ENCODE peak calls at places on chromosomes 6 and 20, in seven cellular contexts. K is HepG2, N is sigmoid colon, O is tibial nerve, D is transverse colon, U is stomach, G is A549. S is an unnamed sample.
A peak's percentile ranks its signal among the peaks of the same experiment; 100 is the strongest.

GRCh38 chr20:23782366-23782983 is 31.7 kb upstream of the CST1 start:
- DNase-seq in U (no peak), O (no peak), D (no peak), N (no peak), K (no peak), G (peak; percentile 40), S (peak; percentile 72)

GRCh38 chr6:26311012-26311384 is 54.0 kb upstream of the BTN3A2 start:
- DNase-seq in N (no peak), D (no peak), O (no peak), U (no peak), G (no peak), K (peak; percentile 38), S (no peak)

GRCh38 chr6:4319992-4320683 is 184.8 kb upstream of the ECI2 start:
- DNase-seq in G (no peak), U (no peak), N (no peak), O (no peak), K (no peak), D (no peak), S (no peak)

GRCh38 chr20:650954-651353 is 2.0 kb downstream of the SRXN1 start:
- DNase-seq in U (no peak), D (no peak), G (no peak), N (no peak), O (no peak), K (no peak), S (no peak)

GRCh38 chr20:63185215-63185796 is 30.6 kb downstream of the YTHDF1 start:
- DNase-seq in N (no peak), D (no peak), O (no peak), G (no peak), K (no peak), U (no peak), S (no peak)

GRCh38 chr6:139017227-139017626 is 11.3 kb upstream of the ABRACL start:
- DNase-seq in K (no peak), N (no peak), U (no peak), G (no peak), D (no peak), O (no peak), S (no peak)

GRCh38 chr6:23659125-23659524 is 466.9 kb upstream of the NRSN1 start:
- DNase-seq in O (no peak), U (no peak), K (peak; percentile 16), G (no peak), N (no peak), D (peak; percentile 23), S (no peak)

GRCh38 chr20:18197382-18198070 is 59.9 kb downstream of the KAT14 start:
- DNase-seq in G (no peak), U (no peak), D (no peak), O (no peak), K (no peak), N (no peak), S (no peak)

GRCh38 chr6:122042851-122043250 is 356.6 kb upstream of the HSF2 start:
- DNase-seq in K (no peak), G (no peak), U (no peak), N (no peak), D (no peak), O (no peak), S (no peak)

GRCh38 chr20:57716202-57716601 is 6.4 kb upstream of the PMEPA1 start:
- DNase-seq in N (no peak), O (no peak), D (no peak), U (no peak), K (no peak), G (no peak), S (no peak)

GRCh38 chr6:128617285-128617684 is 96.9 kb upstream of the PTPRK start:
- DNase-seq in D (no peak), U (no peak), G (no peak), N (no peak), O (no peak), K (no peak), S (no peak)

GRCh38 chr6:121436172-121436965 is 923 bp downstream of the GJA1 start:
- DNase-seq in U (no peak), G (no peak), O (no peak), N (no peak), K (no peak), D (no peak), S (no peak)

GRCh38 chr6:157632821-157633220 is 190.2 kb upstream of the SNX9 start:
- DNase-seq in O (no peak), N (peak; percentile 15), G (no peak), U (no peak), D (no peak), K (no peak), S (no peak)

GRCh38 chr6:123681957-123682462 is 45.3 kb upstream of the TRDN start:
- DNase-seq in G (no peak), K (no peak), D (no peak), U (no peak), O (no peak), N (no peak), S (no peak)

GRCh38 chr6:113178349-113178748 is 678.8 kb upstream of the MARCKS start:
- DNase-seq in N (no peak), D (no peak), U (no peak), K (no peak), G (no peak), O (no peak), S (no peak)

GRCh38 chr6:139323511-139324445 is 32.0 kb upstream of the TXLNB start:
- DNase-seq in U (peak; percentile 60), D (peak; percentile 81), K (peak; percentile 7), G (no peak), N (peak; percentile 90), O (peak; percentile 76), S (peak; percentile 94)

GRCh38 chr6:46015119-46015968 is at the start of gene CLIC5:
- DNase-seq in D (peak; percentile 68), O (no peak), K (no peak), N (no peak), U (peak; percentile 38), G (peak; percentile 8), S (no peak)

GRCh38 chr20:5342031-5342430 is 25.3 kb upstream of the PROKR2 start:
- DNase-seq in K (no peak), O (no peak), N (no peak), G (no peak), D (no peak), U (no peak), S (no peak)

GRCh38 chr20:25017257-25017803 is 24.8 kb upstream of the APMAP start:
- DNase-seq in U (peak; percentile 98), G (no peak), D (peak; percentile 74), O (no peak), N (peak; percentile 57), K (peak; percentile 64), S (no peak)

GRCh38 chr20:12170406-12170805 is 252.7 kb downstream of the BTBD3 start:
- DNase-seq in G (no peak), N (no peak), O (no peak), U (no peak), K (no peak), D (no peak), S (no peak)

GRCh38 chr20:63625771-63626423 is 1.0 kb downstream of the GMEB2 start:
- DNase-seq in G (no peak), K (peak; percentile 57), N (no peak), O (no peak), D (peak; percentile 27), U (no peak), S (no peak)

GRCh38 chr6:154371337-154371736 is 14.7 kb upstream of the IPCEF1 start:
- DNase-seq in G (no peak), D (no peak), N (no peak), U (no peak), K (no peak), O (no peak), S (no peak)
- TF ChIP-seq POLR2A in G (no peak), D (no peak), N (no peak), U (no peak), K (no peak), O (no peak), S (no peak)

GRCh38 chr6:5946701-5947100 is 60.0 kb downstream of the NRN1 start:
- DNase-seq in K (no peak), G (no peak), N (no peak), D (no peak), U (no peak), O (no peak), S (no peak)

GRCh38 chr6:5946181-5946580 is 60.5 kb downstream of the NRN1 start:
- DNase-seq in N (no peak), D (no peak), O (no peak), K (no peak), U (no peak), G (no peak), S (no peak)

DNA sequence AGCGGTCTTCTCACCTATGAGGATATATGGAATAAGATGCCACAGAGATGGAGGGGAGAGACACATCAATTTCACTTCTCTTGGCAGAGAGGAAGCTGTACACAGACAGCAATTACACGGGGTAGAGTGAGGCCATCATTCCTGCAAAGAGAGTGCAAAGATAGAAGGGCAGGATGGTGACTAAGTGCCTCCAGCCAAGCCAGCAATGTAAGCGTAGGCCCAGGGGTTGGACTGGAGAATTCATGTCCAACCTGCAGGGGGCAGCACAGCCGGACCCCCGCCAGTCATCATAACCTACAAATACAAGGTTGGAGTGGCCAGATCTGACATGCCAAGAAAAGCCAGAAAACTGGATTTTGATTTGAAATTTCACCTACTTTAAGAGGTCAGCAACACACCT is 56.3 kb downstream of the NRN1 start:
- DNase-seq in O (no peak), U (no peak), N (no peak), D (no peak), G (no peak), K (no peak), S (no peak)
- TF ChIP-seq CTCF in O (no peak), U (no peak), N (no peak), D (no peak), G (peak; percentile 11), K (peak; percentile 71), S (peak; percentile 36)

DNA sequence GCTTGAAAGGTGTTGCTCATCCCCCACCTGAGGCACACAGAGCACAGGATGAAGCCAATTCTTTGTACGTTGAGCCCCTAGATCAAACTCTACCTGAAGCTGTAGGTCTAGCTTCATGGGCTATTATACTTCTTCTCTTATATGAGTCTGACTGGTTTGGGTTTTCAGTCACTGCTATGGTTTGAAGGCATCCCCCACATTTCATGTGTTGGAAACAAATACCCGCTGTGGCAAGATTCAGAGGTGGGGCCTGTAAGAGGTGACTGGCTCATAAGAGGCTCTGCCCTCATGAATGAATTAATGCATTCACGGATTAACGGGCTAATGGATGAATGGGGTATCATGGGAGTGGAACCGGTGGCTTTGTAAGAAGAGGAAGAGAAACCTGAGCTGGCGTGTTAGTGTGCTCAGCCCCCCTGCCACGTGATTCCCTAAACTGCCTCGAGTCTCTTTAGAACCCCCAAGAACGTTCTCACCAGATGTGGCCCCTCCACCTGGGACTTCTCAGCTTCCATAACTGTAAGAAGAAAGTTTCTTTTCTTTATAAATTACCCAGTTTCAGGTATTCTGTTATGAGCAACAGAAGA is 39.2 kb downstream of the PREX1 start:
- DNase-seq in G (no peak), K (no peak), U (no peak), D (peak; percentile 42), N (no peak), O (no peak), S (no peak)
- TF ChIP-seq EP300 in G (no peak), K (no peak), U (no peak), D (no peak), N (no peak), O (no peak), S (no peak)

GRCh38 chr6:145705561-145705960 is 29.8 kb downstream of the EPM2A start:
- DNase-seq in U (no peak), O (no peak), N (no peak), K (no peak), G (no peak), D (no peak), S (no peak)
- TF ChIP-seq POLR2A in U (no peak), O (no peak), N (no peak), K (no peak), G (no peak), D (no peak), S (no peak)

S was measured in esophagus muscularis mucosa.